ENCODE peak calls at places on chromosomes 4 and X, in four cellular contexts. One of them, this sample, is unnamed.

GRCh38 chr4:143341186-143341755 is 4.6 kb downstream of the GAB1 start:
- DNase-seq in astrocyte: no peak
- DNase-seq in fibroblast of lung: no peak
- DNase-seq in endothelial cell of umbilical vein: no peak
- DNase-seq in this sample: no peak

GRCh38 chrX:69024931-69025330 is 140.3 kb downstream of the PJA1 start:
- DNase-seq in astrocyte: peak
- DNase-seq in fibroblast of lung: peak
- DNase-seq in endothelial cell of umbilical vein: no peak
- DNase-seq in this sample: no peak

GRCh38 chr4:54102747-54103146 is 2.8 kb downstream of the GSX2 start:
- DNase-seq in astrocyte: no peak
- DNase-seq in fibroblast of lung: no peak
- DNase-seq in endothelial cell of umbilical vein: no peak
- DNase-seq in this sample: no peak

GRCh38 chr4:112183252-112183651 is 38.0 kb downstream of the FAM241A start:
- DNase-seq in astrocyte: peak
- DNase-seq in fibroblast of lung: peak
- DNase-seq in endothelial cell of umbilical vein: no peak
- DNase-seq in this sample: no peak

GRCh38 chrX:57137481-57137880 is 284 bp upstream of the SPIN2A start:
- DNase-seq in astrocyte: no peak
- DNase-seq in fibroblast of lung: peak
- DNase-seq in endothelial cell of umbilical vein: no peak
- DNase-seq in this sample: no peak

GRCh38 chr4:73661646-73662119 is 41.4 kb upstream of the RASSF6 start:
- DNase-seq in astrocyte: peak
- DNase-seq in fibroblast of lung: peak
- DNase-seq in endothelial cell of umbilical vein: peak
- DNase-seq in this sample: peak

GRCh38 chr4:183388777-183389176 is 55.7 kb upstream of the CDKN2AIP start:
- DNase-seq in astrocyte: no peak
- DNase-seq in fibroblast of lung: no peak
- DNase-seq in endothelial cell of umbilical vein: no peak
- DNase-seq in this sample: no peak

GRCh38 chrX:50920132-50920531 is 9.6 kb downstream of the BMP15 start:
- DNase-seq in astrocyte: peak
- DNase-seq in fibroblast of lung: peak
- DNase-seq in endothelial cell of umbilical vein: peak
- DNase-seq in this sample: no peak

GRCh38 chrX:17559728-17560379 is 177.4 kb upstream of the SCML1 start:
- DNase-seq in astrocyte: peak
- DNase-seq in fibroblast of lung: peak
- DNase-seq in endothelial cell of umbilical vein: peak
- DNase-seq in this sample: no peak

GRCh38 chrX:83416273-83416672 is 91.8 kb upstream of the POU3F4 start:
- DNase-seq in astrocyte: no peak
- DNase-seq in fibroblast of lung: no peak
- DNase-seq in endothelial cell of umbilical vein: no peak
- DNase-seq in this sample: no peak

GRCh38 chr4:176270669-176271068 is 1.6 kb upstream of the ASB5 start:
- DNase-seq in astrocyte: peak
- DNase-seq in fibroblast of lung: peak
- DNase-seq in endothelial cell of umbilical vein: peak
- DNase-seq in this sample: peak

GRCh38 chr4:56289934-56290333 is 97.4 kb downstream of the AASDH start:
- DNase-seq in astrocyte: peak
- DNase-seq in fibroblast of lung: no peak
- DNase-seq in endothelial cell of umbilical vein: no peak
- DNase-seq in this sample: no peak

GRCh38 chrX:2627272-2627867 is 63.7 kb upstream of the CD99 start:
- DNase-seq in astrocyte: peak
- DNase-seq in fibroblast of lung: peak
- DNase-seq in endothelial cell of umbilical vein: peak
- DNase-seq in this sample: no peak
- H2AFZ ChIP-seq in astrocyte: no peak
- H2AFZ ChIP-seq in fibroblast of lung: no peak
- H2AFZ ChIP-seq in endothelial cell of umbilical vein: no peak
- H2AFZ ChIP-seq in this sample: no peak

GRCh38 chr4:179755322-179755721 is 2313.1 kb upstream of the AGA start:
- DNase-seq in astrocyte: no peak
- DNase-seq in fibroblast of lung: peak
- DNase-seq in endothelial cell of umbilical vein: no peak
- DNase-seq in this sample: no peak
- H3K4me3 ChIP-seq in astrocyte: no peak
- H3K4me3 ChIP-seq in fibroblast of lung: no peak
- H3K4me3 ChIP-seq in endothelial cell of umbilical vein: no peak
- H3K4me3 ChIP-seq in this sample: no peak

DNA sequence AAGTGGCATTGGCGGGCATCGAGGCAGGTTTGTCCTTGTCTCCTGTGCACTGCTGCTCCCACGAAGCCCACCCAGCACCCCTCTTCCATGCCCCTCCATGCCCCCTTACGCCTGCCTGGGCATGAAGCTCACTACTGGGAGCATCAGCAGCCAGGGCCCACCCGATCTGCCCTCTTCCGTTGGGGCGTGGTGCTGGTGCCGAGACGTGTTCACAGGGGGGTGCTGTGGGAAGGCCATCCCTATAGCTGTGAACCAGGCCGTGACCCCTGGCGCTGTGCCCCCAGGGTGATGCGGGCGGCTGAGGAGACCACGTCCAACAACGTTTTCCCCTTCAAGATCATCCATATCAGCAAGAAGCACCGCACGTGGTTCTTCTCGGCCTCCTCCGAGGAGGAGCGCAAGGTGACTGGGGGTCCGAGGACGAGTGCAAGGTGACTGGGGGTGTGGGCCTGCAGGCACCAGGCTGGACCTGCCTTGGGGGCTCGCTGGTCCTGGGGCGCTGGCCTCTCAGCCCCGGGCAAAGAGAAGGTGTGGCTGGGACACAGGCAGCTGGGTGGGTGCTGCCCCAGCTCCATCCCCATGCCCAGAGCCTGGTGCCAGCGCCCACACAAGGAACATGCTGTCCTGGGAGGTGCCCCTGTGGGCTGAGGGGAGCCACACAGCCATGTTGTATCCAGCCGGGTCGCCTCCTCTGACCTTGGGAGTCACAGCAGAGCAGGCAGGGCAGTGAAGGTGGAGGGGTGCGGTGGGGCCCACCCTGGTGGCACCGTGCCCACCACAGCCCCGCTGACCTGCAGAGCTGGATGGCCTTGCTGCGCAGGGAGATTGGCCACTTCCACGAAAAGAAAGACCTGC is 19.1 kb upstream of the ADD1 start:
- DNase-seq in astrocyte: no peak
- DNase-seq in fibroblast of lung: no peak
- DNase-seq in endothelial cell of umbilical vein: no peak
- DNase-seq in this sample: no peak
- H2AFZ ChIP-seq in astrocyte: no peak
- H2AFZ ChIP-seq in fibroblast of lung: no peak
- H2AFZ ChIP-seq in endothelial cell of umbilical vein: no peak
- H2AFZ ChIP-seq in this sample: no peak

GRCh38 chrX:101080326-101080725 is 1.6 kb downstream of the TMEM35A start:
- DNase-seq in astrocyte: no peak
- DNase-seq in fibroblast of lung: no peak
- DNase-seq in endothelial cell of umbilical vein: no peak
- DNase-seq in this sample: no peak

GRCh38 chrX:101079223-101079622 is 544 bp downstream of the TMEM35A start:
- DNase-seq in astrocyte: no peak
- DNase-seq in fibroblast of lung: peak
- DNase-seq in endothelial cell of umbilical vein: peak
- DNase-seq in this sample: no peak

GRCh38 chrX:101079736-101080135 is 1.1 kb downstream of the TMEM35A start:
- DNase-seq in astrocyte: no peak
- DNase-seq in fibroblast of lung: no peak
- DNase-seq in endothelial cell of umbilical vein: no peak
- DNase-seq in this sample: no peak

GRCh38 chrX:101081257-101081656 is 2.6 kb downstream of the TMEM35A start:
- DNase-seq in astrocyte: no peak
- DNase-seq in fibroblast of lung: no peak
- DNase-seq in endothelial cell of umbilical vein: no peak
- DNase-seq in this sample: no peak

DNA sequence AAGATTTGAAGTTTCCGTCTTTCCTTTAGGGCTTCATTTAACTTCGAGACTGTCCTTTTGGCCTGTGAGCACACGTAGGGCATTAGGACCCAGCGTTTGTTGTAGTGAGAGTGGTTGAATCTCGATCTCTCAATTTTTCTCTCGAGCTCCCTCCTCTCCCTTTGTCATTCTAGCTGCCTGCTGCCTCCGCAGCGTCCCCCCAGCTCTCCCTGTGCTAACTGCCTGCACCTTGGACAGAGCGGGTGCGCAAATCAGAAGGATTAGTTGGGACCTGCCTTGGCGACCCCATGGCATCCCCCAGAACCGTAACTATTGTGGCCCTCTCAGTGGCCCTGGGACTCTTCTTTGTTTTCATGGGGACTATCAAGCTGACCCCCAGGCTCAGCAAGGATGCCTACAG is at the start of gene TMEM35A:
- DNase-seq in astrocyte: no peak
- DNase-seq in fibroblast of lung: peak
- DNase-seq in endothelial cell of umbilical vein: peak
- DNase-seq in this sample: no peak
- H3K4me3 ChIP-seq in astrocyte: peak
- H3K4me3 ChIP-seq in fibroblast of lung: peak
- H3K4me3 ChIP-seq in endothelial cell of umbilical vein: peak
- H3K4me3 ChIP-seq in this sample: no peak

DNA sequence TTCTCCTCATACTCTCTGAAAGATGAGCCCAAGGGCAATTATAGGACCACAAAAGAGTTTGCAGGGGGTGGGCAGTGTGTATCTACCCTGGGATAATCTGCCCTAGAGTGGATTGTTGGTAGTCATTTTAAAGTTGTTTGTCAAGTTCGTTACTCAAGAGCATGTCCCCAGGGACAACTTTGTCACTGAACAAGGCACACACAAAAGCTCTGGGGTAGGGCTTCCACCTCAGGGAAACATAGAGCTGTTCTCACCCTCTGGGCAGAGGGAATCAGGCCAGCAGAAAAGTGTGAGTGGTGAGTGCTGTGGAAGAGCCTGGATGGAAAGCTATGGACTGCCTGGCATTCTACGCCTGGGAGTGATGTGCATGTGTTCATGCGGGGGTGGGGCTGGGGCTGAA is 23.3 kb upstream of the LEF1 start:
- DNase-seq in astrocyte: no peak
- DNase-seq in fibroblast of lung: no peak
- DNase-seq in endothelial cell of umbilical vein: no peak
- DNase-seq in this sample: no peak
- H2AFZ ChIP-seq in astrocyte: no peak
- H2AFZ ChIP-seq in fibroblast of lung: no peak
- H2AFZ ChIP-seq in endothelial cell of umbilical vein: no peak
- H2AFZ ChIP-seq in this sample: no peak

GRCh38 chr4:26299254-26299882 is 21.4 kb upstream of the RBPJ start:
- DNase-seq in astrocyte: no peak
- DNase-seq in fibroblast of lung: peak
- DNase-seq in endothelial cell of umbilical vein: no peak
- DNase-seq in this sample: no peak
- H3K4me3 ChIP-seq in astrocyte: no peak
- H3K4me3 ChIP-seq in fibroblast of lung: no peak
- H3K4me3 ChIP-seq in endothelial cell of umbilical vein: no peak
- H3K4me3 ChIP-seq in this sample: no peak

This sample was measured in keratinocyte.